ENCODE peak calls at places on chromosomes 12 and 14, in six cellular contexts. One of them, this sample, is unnamed.

GRCh38 chr14:89903340-89903965 is 51.1 kb downstream of the EFCAB11 start:
- DNase-seq in AG04450: no peak
- DNase-seq in activated gamma-delta T cell treated with anti-CD3 and anti-CD28 coated beads, Interleukin-2, amount 50 U/mL, for 16 hours: no peak
- DNase-seq in HFFc6: no peak
- DNase-seq in stimulated activated CD8-positive, alpha-beta memory T cell treated with anti-CD3 and anti-CD28 coated beads, Interleukin-4, amount 100 ng/mL, for 4 hours: no peak
- DNase-seq in activated CD4-positive, alpha-beta T cell treated with anti-CD3 and anti-CD28 coated beads, Interleukin-2, amount 50 U/mL, for 24 hours: no peak
- DNase-seq in this sample: no peak

GRCh38 chr12:98420403-98420800 is 95.0 kb upstream of the TMPO start:
- DNase-seq in stimulated activated CD8-positive, alpha-beta memory T cell treated with anti-CD3 and anti-CD28 coated beads, Interleukin-4, amount 100 ng/mL, for 4 hours: no peak
- DNase-seq in activated CD4-positive, alpha-beta T cell treated with anti-CD3 and anti-CD28 coated beads, Interleukin-2, amount 50 U/mL, for 24 hours: no peak
- DNase-seq in AG04450: no peak
- DNase-seq in activated gamma-delta T cell treated with anti-CD3 and anti-CD28 coated beads, Interleukin-2, amount 50 U/mL, for 16 hours: no peak
- DNase-seq in HFFc6: no peak
- DNase-seq in this sample: no peak

GRCh38 chr12:124440841-124441381 is 126.5 kb downstream of the NCOR2 start:
- DNase-seq in activated CD4-positive, alpha-beta T cell treated with anti-CD3 and anti-CD28 coated beads, Interleukin-2, amount 50 U/mL, for 24 hours: no peak
- DNase-seq in HFFc6: no peak
- DNase-seq in activated gamma-delta T cell treated with anti-CD3 and anti-CD28 coated beads, Interleukin-2, amount 50 U/mL, for 16 hours: no peak
- DNase-seq in stimulated activated CD8-positive, alpha-beta memory T cell treated with anti-CD3 and anti-CD28 coated beads, Interleukin-4, amount 100 ng/mL, for 4 hours: no peak
- DNase-seq in AG04450: no peak
- DNase-seq in this sample: no peak

GRCh38 chr12:90058721-90059120 is 350.1 kb upstream of the ATP2B1 start:
- DNase-seq in activated CD4-positive, alpha-beta T cell treated with anti-CD3 and anti-CD28 coated beads, Interleukin-2, amount 50 U/mL, for 24 hours: no peak
- DNase-seq in stimulated activated CD8-positive, alpha-beta memory T cell treated with anti-CD3 and anti-CD28 coated beads, Interleukin-4, amount 100 ng/mL, for 4 hours: no peak
- DNase-seq in HFFc6: peak
- DNase-seq in activated gamma-delta T cell treated with anti-CD3 and anti-CD28 coated beads, Interleukin-2, amount 50 U/mL, for 16 hours: no peak
- DNase-seq in AG04450: peak
- DNase-seq in this sample: no peak

GRCh38 chr12:123122649-123123048 is 28.2 kb downstream of the PITPNM2 start:
- DNase-seq in HFFc6: no peak
- DNase-seq in stimulated activated CD8-positive, alpha-beta memory T cell treated with anti-CD3 and anti-CD28 coated beads, Interleukin-4, amount 100 ng/mL, for 4 hours: no peak
- DNase-seq in activated CD4-positive, alpha-beta T cell treated with anti-CD3 and anti-CD28 coated beads, Interleukin-2, amount 50 U/mL, for 24 hours: no peak
- DNase-seq in AG04450: no peak
- DNase-seq in activated gamma-delta T cell treated with anti-CD3 and anti-CD28 coated beads, Interleukin-2, amount 50 U/mL, for 16 hours: no peak
- DNase-seq in this sample: no peak

GRCh38 chr12:27198036-27198435 is 46.0 kb upstream of the STK38L start:
- DNase-seq in activated CD4-positive, alpha-beta T cell treated with anti-CD3 and anti-CD28 coated beads, Interleukin-2, amount 50 U/mL, for 24 hours: no peak
- DNase-seq in stimulated activated CD8-positive, alpha-beta memory T cell treated with anti-CD3 and anti-CD28 coated beads, Interleukin-4, amount 100 ng/mL, for 4 hours: no peak
- DNase-seq in AG04450: no peak
- DNase-seq in activated gamma-delta T cell treated with anti-CD3 and anti-CD28 coated beads, Interleukin-2, amount 50 U/mL, for 16 hours: no peak
- DNase-seq in HFFc6: no peak
- DNase-seq in this sample: no peak

GRCh38 chr12:102879-103168 is 36.3 kb downstream of the IQSEC3 start:
- DNase-seq in activated gamma-delta T cell treated with anti-CD3 and anti-CD28 coated beads, Interleukin-2, amount 50 U/mL, for 16 hours: no peak
- DNase-seq in AG04450: no peak
- DNase-seq in stimulated activated CD8-positive, alpha-beta memory T cell treated with anti-CD3 and anti-CD28 coated beads, Interleukin-4, amount 100 ng/mL, for 4 hours: no peak
- DNase-seq in activated CD4-positive, alpha-beta T cell treated with anti-CD3 and anti-CD28 coated beads, Interleukin-2, amount 50 U/mL, for 24 hours: no peak
- DNase-seq in HFFc6: no peak
- DNase-seq in this sample: no peak

GRCh38 chr12:6607751-6608591 is 792 bp upstream of the CHD4 start:
- DNase-seq in activated gamma-delta T cell treated with anti-CD3 and anti-CD28 coated beads, Interleukin-2, amount 50 U/mL, for 16 hours: peak
- DNase-seq in activated CD4-positive, alpha-beta T cell treated with anti-CD3 and anti-CD28 coated beads, Interleukin-2, amount 50 U/mL, for 24 hours: peak
- DNase-seq in HFFc6: peak
- DNase-seq in AG04450: no peak
- DNase-seq in stimulated activated CD8-positive, alpha-beta memory T cell treated with anti-CD3 and anti-CD28 coated beads, Interleukin-4, amount 100 ng/mL, for 4 hours: no peak
- DNase-seq in this sample: no peak

GRCh38 chr12:2640709-2641108 is 154.1 kb upstream of the FKBP4 start:
- DNase-seq in stimulated activated CD8-positive, alpha-beta memory T cell treated with anti-CD3 and anti-CD28 coated beads, Interleukin-4, amount 100 ng/mL, for 4 hours: no peak
- DNase-seq in HFFc6: peak
- DNase-seq in activated CD4-positive, alpha-beta T cell treated with anti-CD3 and anti-CD28 coated beads, Interleukin-2, amount 50 U/mL, for 24 hours: no peak
- DNase-seq in AG04450: peak
- DNase-seq in activated gamma-delta T cell treated with anti-CD3 and anti-CD28 coated beads, Interleukin-2, amount 50 U/mL, for 16 hours: no peak
- DNase-seq in this sample: no peak

GRCh38 chr12:131808744-131809371 is 19.3 kb upstream of the MMP17 start:
- DNase-seq in activated gamma-delta T cell treated with anti-CD3 and anti-CD28 coated beads, Interleukin-2, amount 50 U/mL, for 16 hours: no peak
- DNase-seq in HFFc6: no peak
- DNase-seq in AG04450: no peak
- DNase-seq in activated CD4-positive, alpha-beta T cell treated with anti-CD3 and anti-CD28 coated beads, Interleukin-2, amount 50 U/mL, for 24 hours: no peak
- DNase-seq in stimulated activated CD8-positive, alpha-beta memory T cell treated with anti-CD3 and anti-CD28 coated beads, Interleukin-4, amount 100 ng/mL, for 4 hours: no peak
- DNase-seq in this sample: no peak

GRCh38 chr12:21831671-21832357 is 57.3 kb upstream of the KCNJ8 start:
- DNase-seq in activated gamma-delta T cell treated with anti-CD3 and anti-CD28 coated beads, Interleukin-2, amount 50 U/mL, for 16 hours: no peak
- DNase-seq in AG04450: no peak
- DNase-seq in activated CD4-positive, alpha-beta T cell treated with anti-CD3 and anti-CD28 coated beads, Interleukin-2, amount 50 U/mL, for 24 hours: no peak
- DNase-seq in stimulated activated CD8-positive, alpha-beta memory T cell treated with anti-CD3 and anti-CD28 coated beads, Interleukin-4, amount 100 ng/mL, for 4 hours: no peak
- DNase-seq in HFFc6: no peak
- DNase-seq in this sample: no peak

GRCh38 chr12:127509066-127509778 is 757.7 kb upstream of the TMEM132C start:
- DNase-seq in stimulated activated CD8-positive, alpha-beta memory T cell treated with anti-CD3 and anti-CD28 coated beads, Interleukin-4, amount 100 ng/mL, for 4 hours: no peak
- DNase-seq in activated gamma-delta T cell treated with anti-CD3 and anti-CD28 coated beads, Interleukin-2, amount 50 U/mL, for 16 hours: no peak
- DNase-seq in activated CD4-positive, alpha-beta T cell treated with anti-CD3 and anti-CD28 coated beads, Interleukin-2, amount 50 U/mL, for 24 hours: no peak
- DNase-seq in AG04450: peak
- DNase-seq in HFFc6: peak
- DNase-seq in this sample: no peak

GRCh38 chr12:68855771-68856170 is 47.8 kb downstream of the MDM2 start:
- DNase-seq in activated gamma-delta T cell treated with anti-CD3 and anti-CD28 coated beads, Interleukin-2, amount 50 U/mL, for 16 hours: no peak
- DNase-seq in HFFc6: no peak
- DNase-seq in AG04450: no peak
- DNase-seq in stimulated activated CD8-positive, alpha-beta memory T cell treated with anti-CD3 and anti-CD28 coated beads, Interleukin-4, amount 100 ng/mL, for 4 hours: no peak
- DNase-seq in activated CD4-positive, alpha-beta T cell treated with anti-CD3 and anti-CD28 coated beads, Interleukin-2, amount 50 U/mL, for 24 hours: no peak
- DNase-seq in this sample: no peak

GRCh38 chr12:125794401-125794800 is 729.2 kb downstream of the AACS start:
- DNase-seq in activated gamma-delta T cell treated with anti-CD3 and anti-CD28 coated beads, Interleukin-2, amount 50 U/mL, for 16 hours: no peak
- DNase-seq in AG04450: no peak
- DNase-seq in activated CD4-positive, alpha-beta T cell treated with anti-CD3 and anti-CD28 coated beads, Interleukin-2, amount 50 U/mL, for 24 hours: no peak
- DNase-seq in stimulated activated CD8-positive, alpha-beta memory T cell treated with anti-CD3 and anti-CD28 coated beads, Interleukin-4, amount 100 ng/mL, for 4 hours: no peak
- DNase-seq in HFFc6: no peak
- DNase-seq in this sample: no peak

GRCh38 chr12:1122803-1123202 is 131.8 kb downstream of the ERC1 start:
- DNase-seq in HFFc6: no peak
- DNase-seq in stimulated activated CD8-positive, alpha-beta memory T cell treated with anti-CD3 and anti-CD28 coated beads, Interleukin-4, amount 100 ng/mL, for 4 hours: peak
- DNase-seq in activated gamma-delta T cell treated with anti-CD3 and anti-CD28 coated beads, Interleukin-2, amount 50 U/mL, for 16 hours: peak
- DNase-seq in AG04450: no peak
- DNase-seq in activated CD4-positive, alpha-beta T cell treated with anti-CD3 and anti-CD28 coated beads, Interleukin-2, amount 50 U/mL, for 24 hours: no peak
- DNase-seq in this sample: no peak

GRCh38 chr12:40054554-40055226 is 51.2 kb downstream of the SLC2A13 start:
- DNase-seq in HFFc6: peak
- DNase-seq in activated CD4-positive, alpha-beta T cell treated with anti-CD3 and anti-CD28 coated beads, Interleukin-2, amount 50 U/mL, for 24 hours: no peak
- DNase-seq in AG04450: peak
- DNase-seq in activated gamma-delta T cell treated with anti-CD3 and anti-CD28 coated beads, Interleukin-2, amount 50 U/mL, for 16 hours: no peak
- DNase-seq in stimulated activated CD8-positive, alpha-beta memory T cell treated with anti-CD3 and anti-CD28 coated beads, Interleukin-4, amount 100 ng/mL, for 4 hours: no peak
- DNase-seq in this sample: no peak

GRCh38 chr12:114848661-114849060 is 164.7 kb upstream of the TBX3 start:
- DNase-seq in AG04450: peak
- DNase-seq in stimulated activated CD8-positive, alpha-beta memory T cell treated with anti-CD3 and anti-CD28 coated beads, Interleukin-4, amount 100 ng/mL, for 4 hours: no peak
- DNase-seq in activated CD4-positive, alpha-beta T cell treated with anti-CD3 and anti-CD28 coated beads, Interleukin-2, amount 50 U/mL, for 24 hours: no peak
- DNase-seq in activated gamma-delta T cell treated with anti-CD3 and anti-CD28 coated beads, Interleukin-2, amount 50 U/mL, for 16 hours: no peak
- DNase-seq in HFFc6: peak
- DNase-seq in this sample: no peak

This sample was measured in cortex of kidney.